ENCODE peak calls at places on chromosomes 11 and 22, in five cellular contexts. One of them, this sample, is unnamed.

GRCh38 chr11:58647866-58648265 is 25.4 kb downstream of the CNTF start:
- DNase-seq in GM23338: no peak
- DNase-seq in spleen: no peak
- DNase-seq in HCT116: no peak
- DNase-seq in prostate gland: no peak
- DNase-seq in this sample: no peak

GRCh38 chr11:101476186-101476585 is 107.6 kb downstream of the TRPC6 start:
- DNase-seq in GM23338: no peak
- DNase-seq in spleen: no peak
- DNase-seq in HCT116: no peak
- DNase-seq in prostate gland: no peak
- DNase-seq in this sample: no peak

GRCh38 chr11:58739725-58740430 is 8.1 kb upstream of the GLYAT start:
- DNase-seq in GM23338: no peak
- DNase-seq in spleen: no peak
- DNase-seq in HCT116: no peak
- DNase-seq in prostate gland: no peak
- DNase-seq in this sample: no peak

GRCh38 chr22:17781319-17782031 is 7.2 kb upstream of the BID start:
- DNase-seq in GM23338: no peak
- DNase-seq in spleen: no peak
- DNase-seq in HCT116: no peak
- DNase-seq in prostate gland: no peak
- DNase-seq in this sample: no peak

GRCh38 chr11:29075726-29076125 is 941.1 kb downstream of the KCNA4 start:
- DNase-seq in GM23338: no peak
- DNase-seq in spleen: peak
- DNase-seq in HCT116: no peak
- DNase-seq in prostate gland: no peak
- DNase-seq in this sample: no peak

GRCh38 chr22:32562396-32562795 is 87.8 kb downstream of the FBXO7 start:
- DNase-seq in GM23338: no peak
- DNase-seq in spleen: no peak
- DNase-seq in HCT116: no peak
- DNase-seq in prostate gland: no peak
- DNase-seq in this sample: peak

GRCh38 chr11:16352707-16353106 is 3.6 kb downstream of the SOX6 start:
- DNase-seq in GM23338: no peak
- DNase-seq in spleen: no peak
- DNase-seq in HCT116: no peak
- DNase-seq in prostate gland: no peak
- DNase-seq in this sample: no peak

GRCh38 chr11:86672007-86672621 is at the start of gene ME3:
- DNase-seq in GM23338: peak
- DNase-seq in spleen: peak
- DNase-seq in HCT116: no peak
- DNase-seq in prostate gland: peak
- DNase-seq in this sample: peak

GRCh38 chr22:49479566-49479965 is 348.1 kb downstream of the BRD1 start:
- DNase-seq in GM23338: no peak
- DNase-seq in spleen: no peak
- DNase-seq in HCT116: no peak
- DNase-seq in prostate gland: no peak
- DNase-seq in this sample: no peak

GRCh38 chr11:123063396-123064267 is 1.7 kb upstream of the HSPA8 start:
- DNase-seq in GM23338: peak
- DNase-seq in spleen: no peak
- DNase-seq in HCT116: no peak
- DNase-seq in prostate gland: peak
- DNase-seq in this sample: peak

GRCh38 chr22:29719894-29720645 is at the start of gene CABP7:
- DNase-seq in GM23338: peak
- DNase-seq in spleen: no peak
- DNase-seq in HCT116: no peak
- DNase-seq in prostate gland: no peak
- DNase-seq in this sample: no peak

GRCh38 chr11:13837286-13837685 is 125.2 kb upstream of the SPON1 start:
- DNase-seq in GM23338: no peak
- DNase-seq in spleen: no peak
- DNase-seq in HCT116: peak
- DNase-seq in prostate gland: peak
- DNase-seq in this sample: no peak

GRCh38 chr22:29139965-29140782 is 65.5 kb upstream of the EMID1 start:
- DNase-seq in GM23338: no peak
- DNase-seq in spleen: no peak
- DNase-seq in HCT116: no peak
- DNase-seq in prostate gland: peak
- DNase-seq in this sample: no peak

GRCh38 chr11:125348704-125349635 is 147.1 kb downstream of the FEZ1 start:
- DNase-seq in GM23338: peak
- DNase-seq in spleen: peak
- DNase-seq in HCT116: no peak
- DNase-seq in prostate gland: peak
- DNase-seq in this sample: peak

GRCh38 chr11:2367266-2368160 is 9.6 kb upstream of the CD81 start:
- DNase-seq in GM23338: no peak
- DNase-seq in spleen: peak
- DNase-seq in HCT116: no peak
- DNase-seq in prostate gland: no peak
- DNase-seq in this sample: no peak

GRCh38 chr22:45210174-45210573 is 30.5 kb downstream of the KIAA0930 start:
- DNase-seq in GM23338: no peak
- DNase-seq in spleen: peak
- DNase-seq in HCT116: no peak
- DNase-seq in prostate gland: no peak
- DNase-seq in this sample: no peak

DNA sequence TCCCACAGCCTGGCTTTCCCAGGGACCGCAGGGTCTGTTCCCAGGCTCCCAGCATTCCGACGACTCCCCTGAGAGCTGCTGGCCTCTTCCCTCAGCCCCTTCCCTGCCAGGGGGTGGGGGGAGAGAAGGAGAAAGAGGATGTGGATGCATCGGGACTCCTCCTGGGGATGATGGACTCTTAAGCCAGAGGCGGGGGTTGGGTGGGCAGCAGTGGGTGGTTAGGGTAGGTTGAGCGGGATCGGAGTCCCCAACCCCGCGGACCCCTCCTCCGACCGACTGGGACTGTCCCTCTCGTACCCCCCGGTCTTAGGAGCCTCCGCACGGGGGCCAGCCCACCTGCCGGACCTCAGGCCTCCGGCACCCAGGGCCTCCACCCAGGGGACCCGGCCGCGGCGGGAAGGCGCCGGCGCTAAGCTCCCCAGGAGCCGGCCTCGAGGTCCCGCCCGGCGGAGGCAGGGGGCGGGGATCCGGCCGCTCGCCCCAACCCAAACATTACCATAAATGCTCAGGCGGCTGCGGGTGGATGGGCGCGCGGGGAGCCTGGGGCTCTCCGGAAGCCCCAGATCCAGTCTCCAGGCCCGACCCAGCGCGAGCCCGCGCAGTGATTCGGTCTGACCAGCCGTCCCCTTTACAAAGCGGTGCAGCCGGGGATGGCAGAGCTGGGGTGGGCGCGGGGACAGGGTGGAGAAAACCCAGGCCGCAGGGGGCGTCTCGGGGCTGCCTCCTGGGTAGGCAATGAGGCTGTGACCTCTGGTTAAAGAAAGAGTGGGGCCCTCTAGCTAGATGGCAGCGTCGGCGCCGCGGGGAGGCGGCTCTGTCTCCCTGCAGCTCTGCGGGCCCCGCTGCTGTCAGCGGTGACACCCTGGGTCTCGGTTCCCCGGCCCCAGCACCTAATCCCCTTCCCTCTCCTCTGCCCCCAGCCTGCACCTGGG is 3.9 kb upstream of the MCAM start:
- DNase-seq in GM23338: peak
- DNase-seq in spleen: peak
- DNase-seq in HCT116: no peak
- DNase-seq in prostate gland: no peak
- DNase-seq in this sample: peak
- H3K4me3 ChIP-seq in GM23338: peak
- H3K4me3 ChIP-seq in spleen: peak
- H3K4me3 ChIP-seq in HCT116: no peak
- H3K4me3 ChIP-seq in prostate gland: peak
- H3K4me3 ChIP-seq in this sample: peak

GRCh38 chr11:61353109-61354067 is 8.3 kb downstream of the CYB561A3 start:
- DNase-seq in GM23338: no peak
- DNase-seq in spleen: peak
- DNase-seq in HCT116: no peak
- DNase-seq in prostate gland: no peak
- DNase-seq in this sample: no peak
- TF ChIP-seq POLR2AphosphoS5 in GM23338: no peak
- TF ChIP-seq POLR2AphosphoS5 in spleen: peak
- TF ChIP-seq POLR2AphosphoS5 in HCT116: no peak
- TF ChIP-seq POLR2AphosphoS5 in prostate gland: no peak
- TF ChIP-seq POLR2AphosphoS5 in this sample: no peak

DNA sequence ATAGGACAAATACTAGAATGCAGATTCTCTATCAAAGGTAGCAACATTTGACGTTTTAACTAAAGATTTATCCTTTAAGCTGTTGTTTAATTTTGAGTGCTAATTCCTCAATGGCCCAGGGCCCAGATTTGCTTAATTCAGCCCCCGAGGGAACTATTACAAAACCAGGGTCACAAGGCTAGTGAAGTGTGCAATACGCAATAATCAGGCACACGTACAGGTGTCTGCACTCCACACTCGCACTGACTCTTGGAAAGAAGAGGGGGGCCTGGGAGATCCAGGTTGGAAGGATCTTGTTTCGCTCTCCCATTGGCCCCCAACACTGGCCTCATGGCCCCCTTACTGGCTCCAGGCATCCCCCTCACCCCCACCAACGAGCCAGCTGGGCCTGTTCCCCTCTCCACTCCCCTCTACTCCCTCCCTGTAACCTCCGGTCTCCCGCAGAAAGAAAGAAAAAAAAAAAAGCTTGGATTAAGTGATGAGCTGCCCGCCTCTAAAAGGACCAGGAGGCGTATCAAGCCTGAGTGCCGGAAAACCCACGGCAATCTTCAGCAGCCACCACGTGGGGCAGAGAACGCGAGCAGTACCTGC is 2.2 kb upstream of the KIRREL3 start:
- DNase-seq in GM23338: no peak
- DNase-seq in spleen: no peak
- DNase-seq in HCT116: no peak
- DNase-seq in prostate gland: no peak
- DNase-seq in this sample: no peak
- H3K4me3 ChIP-seq in GM23338: peak
- H3K4me3 ChIP-seq in spleen: peak
- H3K4me3 ChIP-seq in HCT116: no peak
- H3K4me3 ChIP-seq in prostate gland: no peak
- H3K4me3 ChIP-seq in this sample: peak

GRCh38 chr11:126355324-126355925 is at the start of gene ST3GAL4:
- DNase-seq in GM23338: peak
- DNase-seq in spleen: peak
- DNase-seq in HCT116: no peak
- DNase-seq in prostate gland: peak
- DNase-seq in this sample: peak

GRCh38 chr11:126357969-126358762 is 2.7 kb downstream of the ST3GAL4 start:
- DNase-seq in GM23338: no peak
- DNase-seq in spleen: peak
- DNase-seq in HCT116: no peak
- DNase-seq in prostate gland: no peak
- DNase-seq in this sample: peak

GRCh38 chr11:126354631-126355323 is 709 bp upstream of the ST3GAL4 start:
- DNase-seq in GM23338: no peak
- DNase-seq in spleen: peak
- DNase-seq in HCT116: no peak
- DNase-seq in prostate gland: no peak
- DNase-seq in this sample: peak

GRCh38 chr11:126357055-126357962 is 1.8 kb downstream of the ST3GAL4 start:
- DNase-seq in GM23338: no peak
- DNase-seq in spleen: peak
- DNase-seq in HCT116: no peak
- DNase-seq in prostate gland: no peak
- DNase-seq in this sample: peak

GRCh38 chr11:126355926-126356897 is 726 bp downstream of the ST3GAL4 start:
- DNase-seq in GM23338: peak
- DNase-seq in spleen: peak
- DNase-seq in HCT116: no peak
- DNase-seq in prostate gland: no peak
- DNase-seq in this sample: peak
- TF ChIP-seq POLR2AphosphoS5 in GM23338: no peak
- TF ChIP-seq POLR2AphosphoS5 in spleen: no peak
- TF ChIP-seq POLR2AphosphoS5 in HCT116: no peak
- TF ChIP-seq POLR2AphosphoS5 in prostate gland: no peak
- TF ChIP-seq POLR2AphosphoS5 in this sample: no peak

GRCh38 chr11:47353978-47354774 is 1.7 kb upstream of the MYBPC3 start:
- DNase-seq in GM23338: no peak
- DNase-seq in spleen: no peak
- DNase-seq in HCT116: no peak
- DNase-seq in prostate gland: no peak
- DNase-seq in this sample: no peak

GRCh38 chr11:47356998-47357329 is 4.5 kb upstream of the MYBPC3 start:
- DNase-seq in GM23338: no peak
- DNase-seq in spleen: no peak
- DNase-seq in HCT116: no peak
- DNase-seq in prostate gland: no peak
- DNase-seq in this sample: no peak

GRCh38 chr11:47355283-47356128 is 3.0 kb upstream of the MYBPC3 start:
- DNase-seq in GM23338: peak
- DNase-seq in spleen: peak
- DNase-seq in HCT116: peak
- DNase-seq in prostate gland: peak
- DNase-seq in this sample: peak

GRCh38 chr11:47356129-47356997 is 3.9 kb upstream of the MYBPC3 start:
- DNase-seq in GM23338: no peak
- DNase-seq in spleen: no peak
- DNase-seq in HCT116: no peak
- DNase-seq in prostate gland: no peak
- DNase-seq in this sample: no peak

GRCh38 chr11:47354913-47355282 is 2.4 kb upstream of the MYBPC3 start:
- DNase-seq in GM23338: peak
- DNase-seq in spleen: peak
- DNase-seq in HCT116: no peak
- DNase-seq in prostate gland: no peak
- DNase-seq in this sample: no peak
- H3K4me3 ChIP-seq in GM23338: peak
- H3K4me3 ChIP-seq in spleen: peak
- H3K4me3 ChIP-seq in HCT116: no peak
- H3K4me3 ChIP-seq in prostate gland: peak
- H3K4me3 ChIP-seq in this sample: peak

GRCh38 chr11:3840870-3841425 is at the start of gene RHOG:
- DNase-seq in GM23338: peak
- DNase-seq in spleen: peak
- DNase-seq in HCT116: no peak
- DNase-seq in prostate gland: peak
- DNase-seq in this sample: peak
- TF ChIP-seq POLR2AphosphoS5 in GM23338: peak
- TF ChIP-seq POLR2AphosphoS5 in spleen: peak
- TF ChIP-seq POLR2AphosphoS5 in HCT116: peak
- TF ChIP-seq POLR2AphosphoS5 in prostate gland: no peak
- TF ChIP-seq POLR2AphosphoS5 in this sample: peak

This sample was measured in sigmoid colon.